ENCODE peak calls at places on chromosomes 11 and 22, in five cellular contexts. One of them, this sample, is unnamed.

GRCh38 chr11:88139865-88140264 is 35.4 kb downstream of the RAB38 start:
- DNase-seq in testis: no peak
- DNase-seq in HepG2: no peak
- DNase-seq in foreskin keratinocyte: no peak
- DNase-seq in thoracic aorta: no peak
- DNase-seq in this sample: no peak

GRCh38 chr11:12274056-12274455 is 103.3 kb upstream of the PARVA start:
- DNase-seq in thoracic aorta: no peak
- DNase-seq in foreskin keratinocyte: no peak
- DNase-seq in HepG2: no peak
- DNase-seq in testis: no peak
- DNase-seq in this sample: no peak

GRCh38 chr11:120326845-120327281 is 1.8 kb downstream of the TLCD5 start:
- DNase-seq in HepG2: no peak
- DNase-seq in testis: no peak
- DNase-seq in thoracic aorta: no peak
- DNase-seq in foreskin keratinocyte: no peak
- DNase-seq in this sample: no peak

GRCh38 chr11:125164422-125165110 is at the start of gene PKNOX2:
- DNase-seq in foreskin keratinocyte: peak; percentile 30
- DNase-seq in testis: peak; percentile 82
- DNase-seq in thoracic aorta: peak; percentile 25
- DNase-seq in HepG2: peak; percentile 15
- DNase-seq in this sample: peak; percentile 68

GRCh38 chr11:46200537-46201281 is 76.8 kb upstream of the CREB3L1 start:
- DNase-seq in foreskin keratinocyte: peak; percentile 73
- DNase-seq in HepG2: no peak
- DNase-seq in thoracic aorta: no peak
- DNase-seq in testis: no peak
- DNase-seq in this sample: no peak

GRCh38 chr11:67057410-67057757 is 737 bp downstream of the RHOD start:
- DNase-seq in testis: no peak
- DNase-seq in thoracic aorta: no peak
- DNase-seq in HepG2: no peak
- DNase-seq in foreskin keratinocyte: no peak
- DNase-seq in this sample: no peak

GRCh38 chr22:37896939-37897338 is 9.2 kb upstream of the MICALL1 start:
- DNase-seq in testis: no peak
- DNase-seq in foreskin keratinocyte: no peak
- DNase-seq in HepG2: no peak
- DNase-seq in thoracic aorta: no peak
- DNase-seq in this sample: no peak

GRCh38 chr22:41739576-41739975 is 40.3 kb downstream of the MEI1 start:
- DNase-seq in thoracic aorta: no peak
- DNase-seq in testis: no peak
- DNase-seq in HepG2: no peak
- DNase-seq in foreskin keratinocyte: no peak
- DNase-seq in this sample: no peak

GRCh38 chr11:64560941-64561340 is 30.1 kb upstream of the SLC22A12 start:
- DNase-seq in foreskin keratinocyte: no peak
- DNase-seq in HepG2: no peak
- DNase-seq in testis: no peak
- DNase-seq in thoracic aorta: no peak
- DNase-seq in this sample: no peak

GRCh38 chr22:31275018-31275417 is 17.3 kb downstream of the PIK3IP1 start:
- DNase-seq in thoracic aorta: no peak
- DNase-seq in foreskin keratinocyte: no peak
- DNase-seq in HepG2: no peak
- DNase-seq in testis: no peak
- DNase-seq in this sample: no peak

GRCh38 chr22:43526117-43526655 is 114.4 kb downstream of the MPPED1 start:
- DNase-seq in foreskin keratinocyte: no peak
- DNase-seq in testis: no peak
- DNase-seq in HepG2: no peak
- DNase-seq in thoracic aorta: no peak
- DNase-seq in this sample: no peak
- H3K4me1 ChIP-seq in foreskin keratinocyte: peaks cover 15% of the 10 kb centered on the region
- H3K4me1 ChIP-seq in testis: no peaks in the 10 kb centered on the region
- H3K4me1 ChIP-seq in HepG2: no peaks in the 10 kb centered on the region
- H3K4me1 ChIP-seq in thoracic aorta: no peaks in the 10 kb centered on the region
- H3K4me1 ChIP-seq in this sample: no peaks in the 10 kb centered on the region

GRCh38 chr11:35030716-35031213 is 108.2 kb upstream of the CD44 start:
- DNase-seq in thoracic aorta: peak; percentile 28
- DNase-seq in testis: peak; percentile 49
- DNase-seq in HepG2: no peak
- DNase-seq in foreskin keratinocyte: peak; percentile 98
- DNase-seq in this sample: no peak
- H3K4me1 ChIP-seq in thoracic aorta: peaks cover 19% of the 10 kb centered on the region
- H3K4me1 ChIP-seq in testis: no peaks in the 10 kb centered on the region
- H3K4me1 ChIP-seq in HepG2: no peaks in the 10 kb centered on the region
- H3K4me1 ChIP-seq in foreskin keratinocyte: peaks cover 34% of the 10 kb centered on the region
- H3K4me1 ChIP-seq in this sample: no peaks in the 10 kb centered on the region

GRCh38 chr11:59206635-59207034 is 6.1 kb downstream of the MPEG1 start:
- DNase-seq in testis: peak; percentile 80
- DNase-seq in HepG2: peak; percentile 42
- DNase-seq in foreskin keratinocyte: peak; percentile 25
- DNase-seq in thoracic aorta: no peak
- DNase-seq in this sample: no peak

GRCh38 chr11:59205664-59206063 is 7.1 kb downstream of the MPEG1 start:
- DNase-seq in testis: no peak
- DNase-seq in thoracic aorta: no peak
- DNase-seq in HepG2: no peak
- DNase-seq in foreskin keratinocyte: no peak
- DNase-seq in this sample: no peak

GRCh38 chr11:59207988-59208432 is 4.7 kb downstream of the MPEG1 start:
- DNase-seq in HepG2: peak; percentile 48
- DNase-seq in thoracic aorta: no peak
- DNase-seq in foreskin keratinocyte: peak; percentile 24
- DNase-seq in testis: peak; percentile 71
- DNase-seq in this sample: no peak

GRCh38 chr11:59212222-59212621 is 505 bp downstream of the MPEG1 start:
- DNase-seq in thoracic aorta: no peak
- DNase-seq in HepG2: no peak
- DNase-seq in testis: no peak
- DNase-seq in foreskin keratinocyte: no peak
- DNase-seq in this sample: no peak

DNA sequence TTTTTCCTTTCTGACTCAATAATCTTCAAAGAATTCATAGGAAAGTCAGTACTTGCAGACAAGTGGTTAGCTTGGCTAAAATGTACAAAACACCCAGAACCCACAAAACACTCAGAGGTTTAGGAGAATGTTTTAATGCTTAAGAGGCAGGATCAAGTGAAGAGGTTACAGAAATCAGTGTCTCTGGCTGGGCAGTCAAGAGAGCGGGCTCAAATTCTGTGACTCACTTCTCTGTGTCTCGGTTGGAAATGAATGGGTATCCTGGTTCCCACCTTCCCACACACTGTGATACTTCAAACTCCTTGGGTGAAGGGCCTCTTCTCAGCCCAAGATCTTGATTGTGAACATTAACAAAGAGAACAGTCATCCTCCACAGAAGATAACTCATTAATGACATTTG is 3.8 kb downstream of the MPEG1 start:
- DNase-seq in foreskin keratinocyte: no peak
- DNase-seq in HepG2: no peak
- DNase-seq in thoracic aorta: no peak
- DNase-seq in testis: no peak
- DNase-seq in this sample: no peak
- H3K4me1 ChIP-seq in foreskin keratinocyte: no peaks in the 10 kb centered on the region
- H3K4me1 ChIP-seq in HepG2: no peaks in the 10 kb centered on the region
- H3K4me1 ChIP-seq in thoracic aorta: peaks cover 17% of the 10 kb centered on the region
- H3K4me1 ChIP-seq in testis: peaks cover 14% of the 10 kb centered on the region
- H3K4me1 ChIP-seq in this sample: no peaks in the 10 kb centered on the region

GRCh38 chr22:22979121-22979724 is 91.1 kb upstream of the GNAZ start:
- DNase-seq in testis: no peak
- DNase-seq in foreskin keratinocyte: no peak
- DNase-seq in thoracic aorta: no peak
- DNase-seq in HepG2: no peak
- DNase-seq in this sample: no peak
- H3K4me1 ChIP-seq in testis: no peaks in the 10 kb centered on the region
- H3K4me1 ChIP-seq in foreskin keratinocyte: no peaks in the 10 kb centered on the region
- H3K4me1 ChIP-seq in thoracic aorta: no peaks in the 10 kb centered on the region
- H3K4me1 ChIP-seq in HepG2: no peaks in the 10 kb centered on the region
- H3K4me1 ChIP-seq in this sample: no peaks in the 10 kb centered on the region

GRCh38 chr22:44024288-44024908 is at the start of gene PARVB:
- DNase-seq in thoracic aorta: no peak
- DNase-seq in HepG2: no peak
- DNase-seq in foreskin keratinocyte: no peak
- DNase-seq in testis: peak; percentile 55
- DNase-seq in this sample: no peak
- H3K4me1 ChIP-seq in thoracic aorta: no peaks in the 10 kb centered on the region
- H3K4me1 ChIP-seq in HepG2: peaks cover 10% of the 10 kb centered on the region
- H3K4me1 ChIP-seq in foreskin keratinocyte: peaks cover 3% of the 10 kb centered on the region
- H3K4me1 ChIP-seq in testis: peaks cover 10% of the 10 kb centered on the region
- H3K4me1 ChIP-seq in this sample: no peaks in the 10 kb centered on the region

This sample was measured in breast epithelium.